ENCODE peak calls at places on chromosomes 5 and 9, in four cellular contexts. U is HEK293T, G is K562, B is GM12878. F is an unnamed sample.

GRCh38 chr5:133552925-133553525 is 59.3 kb downstream of the FSTL4 start:
- DNase-seq in U (peak), G (peak), B (no peak), F (peak)

GRCh38 chr5:136174021-136174659 is 18.8 kb downstream of the SMIM32 start:
- DNase-seq in U (peak), G (peak), B (peak), F (peak)

GRCh38 chr9:137325791-137326190 is 23.7 kb upstream of the NRARP start:
- DNase-seq in U (no peak), G (no peak), B (no peak), F (no peak)

GRCh38 chr5:87081511-87082372 is 185.9 kb upstream of the RASA1 start:
- DNase-seq in U (no peak), G (peak), B (peak), F (no peak)

GRCh38 chr9:81619353-81620008 is 69.9 kb downstream of the TLE1 start:
- DNase-seq in U (no peak), G (no peak), B (no peak), F (no peak)

GRCh38 chr9:2726620-2727335 is 9.5 kb downstream of the KCNV2 start:
- DNase-seq in U (no peak), G (no peak), B (no peak), F (no peak)

GRCh38 chr9:91151014-91151740 is 210.5 kb downstream of the AUH start:
- DNase-seq in U (no peak), G (no peak), B (peak), F (no peak)

GRCh38 chr9:79572891-79573696 is 1.3 kb downstream of the TLE4 start:
- DNase-seq in U (peak), G (peak), B (no peak), F (no peak)

GRCh38 chr5:66015296-66015960 is 89.1 kb downstream of the ERBIN start:
- DNase-seq in U (no peak), G (no peak), B (no peak), F (no peak)

GRCh38 chr5:10387690-10388089 is 34.2 kb downstream of the MARCHF6 start:
- DNase-seq in U (no peak), G (no peak), B (no peak), F (no peak)

GRCh38 chr5:138702827-138703194 is 50.4 kb upstream of the CTNNA1 start:
- DNase-seq in U (no peak), G (no peak), B (no peak), F (no peak)

GRCh38 chr5:115774684-115775083 is 41.8 kb downstream of the CDO1 start:
- DNase-seq in U (no peak), G (no peak), B (no peak), F (no peak)

GRCh38 chr5:36521838-36522745 is 84.3 kb upstream of the SLC1A3 start:
- DNase-seq in U (no peak), G (no peak), B (no peak), F (no peak)

GRCh38 chr9:113481176-113481805 is 17.8 kb downstream of the RGS3 start:
- DNase-seq in U (no peak), G (no peak), B (no peak), F (no peak)

GRCh38 chr5:173764321-173765029 is 123.7 kb upstream of the CPEB4 start:
- DNase-seq in U (peak), G (peak), B (no peak), F (peak)

GRCh38 chr9:79658926-79659325 is 87.2 kb downstream of the TLE4 start:
- DNase-seq in U (no peak), G (no peak), B (no peak), F (no peak)

GRCh38 chr5:133683646-133684290 is 71.4 kb upstream of the FSTL4 start:
- DNase-seq in U (no peak), G (no peak), B (no peak), F (no peak)

GRCh38 chr5:96876292-96876850 is at the start of gene ERAP2:
- DNase-seq in U (no peak), G (peak), B (no peak), F (peak)

GRCh38 chr5:62305715-62306493 is at the start of gene KIF2A:
- DNase-seq in U (peak), G (peak), B (peak), F (peak)

GRCh38 chr5:35117960-35118359 is 70.2 kb upstream of the AGXT2 start:
- DNase-seq in U (no peak), G (no peak), B (no peak), F (no peak)

GRCh38 chr9:1732670-1733069 is 282.5 kb upstream of the SMARCA2 start:
- DNase-seq in U (no peak), G (no peak), B (no peak), F (no peak)

GRCh38 chr9:3875371-3876132 is 349.8 kb upstream of the RFX3 start:
- DNase-seq in U (no peak), G (no peak), B (no peak), F (no peak)

GRCh38 chr5:15621094-15621493 is 121.1 kb downstream of the FBXL7 start:
- DNase-seq in U (no peak), G (no peak), B (no peak), F (no peak)

GRCh38 chr9:91131433-91131839 is 230.3 kb downstream of the AUH start:
- DNase-seq in U (no peak), G (no peak), B (no peak), F (no peak)

GRCh38 chr9:119020284-119020683 is 349.0 kb downstream of the BRINP1 start:
- DNase-seq in U (no peak), G (no peak), B (no peak), F (no peak)

GRCh38 chr9:104738452-104738851 is 9.0 kb upstream of the NIPSNAP3A start:
- DNase-seq in U (no peak), G (no peak), B (no peak), F (no peak)

GRCh38 chr5:168353216-168353957 is 61.9 kb downstream of the WWC1 start:
- DNase-seq in U (no peak), G (no peak), B (no peak), F (no peak)

GRCh38 chr5:127813633-127814171 is 110.5 kb downstream of the CCDC192 start:
- DNase-seq in U (no peak), G (no peak), B (no peak), F (no peak)
- TF ChIP-seq FOXK2 in U (no peak), G (no peak), B (no peak), F (no peak)

GRCh38 chr5:151080620-151081425 is at the start of gene TNIP1:
- DNase-seq in U (peak), G (peak), B (no peak), F (peak)

GRCh38 chr5:151084363-151084762 is 3.5 kb upstream of the TNIP1 start:
- DNase-seq in U (no peak), G (no peak), B (no peak), F (no peak)

GRCh38 chr5:151081426-151082273 is 816 bp upstream of the TNIP1 start:
- DNase-seq in U (no peak), G (no peak), B (no peak), F (peak)

GRCh38 chr5:151082976-151083651 is 2.3 kb upstream of the TNIP1 start:
- DNase-seq in U (no peak), G (no peak), B (no peak), F (no peak)

GRCh38 chr5:151082274-151082902 is 1.6 kb upstream of the TNIP1 start:
- DNase-seq in U (peak), G (peak), B (no peak), F (peak)
- TF ChIP-seq TARDBP in U (no peak), G (no peak), B (no peak), F (no peak)

GRCh38 chr5:3538886-3539285 is 56.7 kb upstream of the IRX1 start:
- DNase-seq in U (no peak), G (no peak), B (no peak), F (no peak)

GRCh38 chr5:3542769-3543168 is 52.9 kb upstream of the IRX1 start:
- DNase-seq in U (no peak), G (no peak), B (no peak), F (no peak)

GRCh38 chr5:3546028-3546427 is 49.6 kb upstream of the IRX1 start:
- DNase-seq in U (no peak), G (no peak), B (no peak), F (no peak)

GRCh38 chr5:3537942-3538341 is 57.7 kb upstream of the IRX1 start:
- DNase-seq in U (no peak), G (no peak), B (no peak), F (no peak)

GRCh38 chr5:3542158-3542557 is 53.5 kb upstream of the IRX1 start:
- DNase-seq in U (no peak), G (no peak), B (no peak), F (no peak)
- TF ChIP-seq FOXK2 in U (no peak), G (no peak), B (no peak), F (no peak)

GRCh38 chr9:129781991-129782390 is 21.0 kb upstream of the TOR1B start:
- DNase-seq in U (no peak), G (no peak), B (no peak), F (no peak)
- TF ChIP-seq TARDBP in U (no peak), G (no peak), B (no peak), F (no peak)

GRCh38 chr9:36834736-36835135 is 199.3 kb downstream of the PAX5 start:
- DNase-seq in U (no peak), G (no peak), B (no peak), F (no peak)

GRCh38 chr9:36833954-36834353 is 200.1 kb downstream of the PAX5 start:
- DNase-seq in U (no peak), G (no peak), B (no peak), F (no peak)

GRCh38 chr9:36837431-36838405 is 196.3 kb downstream of the PAX5 start:
- DNase-seq in U (no peak), G (no peak), B (no peak), F (no peak)

GRCh38 chr9:36835271-36835996 is 198.6 kb downstream of the PAX5 start:
- DNase-seq in U (no peak), G (no peak), B (no peak), F (no peak)

DNA sequence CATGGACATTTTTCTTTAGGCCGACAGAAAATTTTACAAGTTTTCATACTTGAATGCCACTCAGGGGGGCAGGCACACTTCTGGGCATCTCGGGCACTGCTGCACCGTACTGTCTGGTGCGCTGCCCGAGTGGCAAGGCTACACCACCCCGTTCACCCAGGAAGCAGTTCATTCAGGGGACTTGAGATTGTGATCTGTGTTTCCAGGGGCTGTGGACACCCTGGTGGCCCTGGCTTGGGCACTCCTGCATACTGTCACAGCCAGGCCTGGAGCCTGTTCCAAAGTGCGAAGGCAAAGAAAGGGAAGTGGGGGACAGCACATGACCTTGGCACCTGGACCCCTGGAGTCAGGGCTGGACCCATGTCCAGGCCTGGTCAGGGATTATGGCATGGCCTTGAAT is 197.6 kb downstream of the PAX5 start:
- DNase-seq in U (no peak), G (no peak), B (no peak), F (no peak)
- TF ChIP-seq FOXK2 in U (no peak), G (no peak), B (no peak), F (no peak)

DNA sequence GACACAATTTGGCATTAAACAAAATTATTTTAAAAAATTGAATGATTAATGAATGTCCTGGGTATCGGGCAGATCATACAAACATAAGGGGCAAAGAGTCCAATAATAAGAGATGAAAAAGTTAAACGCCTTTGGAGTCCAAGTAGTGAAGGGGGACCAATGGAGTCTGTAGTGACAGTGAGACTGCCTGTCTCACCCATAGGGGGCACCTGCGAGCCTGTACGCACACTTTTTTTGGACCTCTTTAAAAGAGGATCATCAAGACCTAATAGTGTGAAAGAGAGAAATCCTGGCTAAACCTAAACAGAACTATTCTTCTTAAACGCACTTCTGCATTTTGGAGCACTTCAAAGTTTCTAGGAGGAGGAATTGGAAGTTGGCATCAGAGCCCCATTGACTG is 636.0 kb upstream of the KLF4 start:
- DNase-seq in U (peak), G (peak), B (no peak), F (no peak)
- TF ChIP-seq TARDBP in U (no peak), G (no peak), B (no peak), F (no peak)

GRCh38 chr9:21097817-21098216 is 20.1 kb upstream of the IFNB1 start:
- DNase-seq in U (no peak), G (no peak), B (no peak), F (no peak)
- TF ChIP-seq FOXK2 in U (no peak), G (no peak), B (no peak), F (no peak)

GRCh38 chr5:112758676-112759075 is 21.0 kb downstream of the APC start:
- DNase-seq in U (no peak), G (no peak), B (no peak), F (no peak)

GRCh38 chr5:112755703-112756102 is 18.0 kb downstream of the APC start:
- DNase-seq in U (no peak), G (no peak), B (no peak), F (no peak)

GRCh38 chr5:112752335-112752734 is 14.7 kb downstream of the APC start:
- DNase-seq in U (no peak), G (no peak), B (no peak), F (no peak)

GRCh38 chr5:112762113-112762810 is 24.6 kb downstream of the APC start:
- DNase-seq in U (no peak), G (no peak), B (no peak), F (no peak)

GRCh38 chr5:112757468-112758208 is 20.0 kb downstream of the APC start:
- DNase-seq in U (peak), G (peak), B (peak), F (peak)
- TF ChIP-seq TARDBP in U (no peak), G (no peak), B (no peak), F (no peak)

GRCh38 chr5:75031366-75031765 is 21.0 kb downstream of the GCNT4 start:
- DNase-seq in U (no peak), G (no peak), B (no peak), F (no peak)

GRCh38 chr5:75023368-75024159 is 28.8 kb downstream of the GCNT4 start:
- DNase-seq in U (no peak), G (no peak), B (no peak), F (no peak)

DNA sequence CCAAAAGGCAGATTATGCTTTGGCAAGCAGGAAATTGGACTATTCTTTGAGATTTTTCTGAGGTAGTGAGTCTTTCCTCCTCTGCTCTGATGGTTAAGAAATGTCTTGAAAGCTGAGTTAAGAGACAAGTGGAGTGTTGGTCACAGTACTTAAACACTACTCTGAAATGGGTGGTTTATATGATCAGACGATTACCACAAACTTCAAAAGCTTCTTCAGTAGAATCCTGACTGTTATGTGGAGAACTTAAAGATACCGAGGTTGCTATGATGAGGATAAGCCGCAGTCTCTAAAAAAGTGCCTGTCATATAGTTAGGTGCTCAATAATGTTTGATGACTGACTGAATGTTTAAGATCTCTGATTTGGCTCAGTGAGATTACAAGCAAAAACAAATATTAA is 24.3 kb downstream of the GCNT4 start:
- DNase-seq in U (no peak), G (no peak), B (no peak), F (no peak)
- TF ChIP-seq FOXK2 in U (no peak), G (no peak), B (no peak), F (no peak)

GRCh38 chr9:99811172-99811571 is 10.5 kb upstream of the NR4A3 start:
- DNase-seq in U (no peak), G (no peak), B (no peak), F (no peak)

GRCh38 chr9:99811598-99812383 is 9.9 kb upstream of the NR4A3 start:
- DNase-seq in U (no peak), G (no peak), B (no peak), F (no peak)

GRCh38 chr9:99803694-99804093 is 18.0 kb upstream of the NR4A3 start:
- DNase-seq in U (no peak), G (no peak), B (no peak), F (no peak)

GRCh38 chr9:99809586-99810357 is 11.9 kb upstream of the NR4A3 start:
- DNase-seq in U (no peak), G (no peak), B (no peak), F (no peak)

DNA sequence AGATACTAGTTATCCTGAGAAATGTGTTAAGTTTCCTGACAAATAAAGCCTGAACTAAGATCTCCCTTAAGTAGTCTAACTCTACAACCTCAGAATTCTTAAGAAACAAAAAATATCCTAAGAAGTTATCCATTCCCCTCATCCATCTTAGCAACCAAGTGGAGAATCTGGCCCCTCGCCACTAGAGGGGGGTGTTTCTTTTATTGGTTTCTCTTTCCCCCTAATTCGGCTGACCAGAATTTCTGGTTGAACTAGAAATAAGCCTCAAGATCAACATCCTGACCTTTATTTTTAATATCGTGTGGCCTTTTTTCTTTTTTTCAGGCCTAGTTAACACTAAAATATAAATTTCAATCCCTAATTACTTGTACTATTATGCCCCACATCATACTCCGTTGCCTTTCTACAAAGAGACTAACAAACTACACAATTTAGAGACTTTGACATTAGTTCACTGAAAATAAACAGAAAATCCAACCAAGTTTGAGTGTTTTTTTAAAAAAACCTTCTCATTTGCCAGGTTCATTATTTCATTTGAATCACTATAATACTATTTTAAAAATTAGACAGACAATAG is 14.3 kb upstream of the NR4A3 start:
- DNase-seq in U (peak), G (peak), B (no peak), F (peak)
- TF ChIP-seq TARDBP in U (no peak), G (no peak), B (no peak), F (no peak)